ENCODE peak calls at places on chromosomes 3 and 15, in eight cellular contexts. K is tibial nerve; V is breast epithelium; T is CD4-positive, CD25-positive, alpha-beta regulatory T cell; U is left lung; C is endothelial cell of umbilical vein; G is A549; P is hepatocyte. Q is an unnamed sample.

GRCh38 chr3:46982581-46982980 is 3.1 kb downstream of the NBEAL2 start:
- DNase-seq in T (no peak), P (no peak), U (no peak), K (no peak), G (no peak), V (no peak), C (no peak), Q (no peak)

GRCh38 chr3:178382388-178383061 is 153.7 kb upstream of the KCNMB2 start:
- DNase-seq in V (no peak), T (no peak), C (peak), U (no peak), K (no peak), G (no peak), P (no peak), Q (no peak)

GRCh38 chr15:70140543-70141375 is 43.0 kb upstream of the TLE3 start:
- DNase-seq in V (no peak), P (peak), T (peak), C (peak), K (no peak), U (peak), G (no peak), Q (peak)

GRCh38 chr15:95325763-95326688 is 1004.5 kb upstream of the NR2F2 start:
- DNase-seq in T (no peak), P (no peak), G (no peak), K (peak), C (peak), U (no peak), V (no peak), Q (no peak)

GRCh38 chr15:100158368-100158767 is 183.4 kb downstream of the ADAMTS17 start:
- DNase-seq in T (no peak), U (no peak), K (no peak), P (no peak), V (no peak), G (no peak), C (no peak), Q (no peak)

GRCh38 chr3:156899951-156900350 is 73.8 kb downstream of the LEKR1 start:
- DNase-seq in T (no peak), C (no peak), P (no peak), V (no peak), K (no peak), G (no peak), U (no peak), Q (no peak)

GRCh38 chr3:101270158-101270557 is 50.2 kb downstream of the IMPG2 start:
- DNase-seq in P (no peak), U (no peak), V (no peak), C (no peak), G (no peak), K (no peak), T (no peak), Q (no peak)

GRCh38 chr15:81789403-81789802 is 256.4 kb downstream of the MEX3B start:
- DNase-seq in T (no peak), P (no peak), V (no peak), K (no peak), U (no peak), C (no peak), G (no peak), Q (no peak)

GRCh38 chr3:64595253-64595694 is 92.5 kb downstream of the ADAMTS9 start:
- DNase-seq in K (peak), T (no peak), P (peak), U (no peak), V (no peak), C (peak), G (no peak), Q (no peak)

GRCh38 chr3:133591271-133591742 is 17.8 kb downstream of the CDV3 start:
- DNase-seq in U (no peak), T (no peak), K (no peak), P (no peak), G (no peak), C (peak), V (no peak), Q (no peak)

GRCh38 chr3:179234244-179234643 is 16.7 kb downstream of the KCNMB3 start:
- DNase-seq in U (no peak), G (no peak), C (no peak), P (no peak), T (no peak), K (no peak), V (no peak), Q (no peak)

DNA sequence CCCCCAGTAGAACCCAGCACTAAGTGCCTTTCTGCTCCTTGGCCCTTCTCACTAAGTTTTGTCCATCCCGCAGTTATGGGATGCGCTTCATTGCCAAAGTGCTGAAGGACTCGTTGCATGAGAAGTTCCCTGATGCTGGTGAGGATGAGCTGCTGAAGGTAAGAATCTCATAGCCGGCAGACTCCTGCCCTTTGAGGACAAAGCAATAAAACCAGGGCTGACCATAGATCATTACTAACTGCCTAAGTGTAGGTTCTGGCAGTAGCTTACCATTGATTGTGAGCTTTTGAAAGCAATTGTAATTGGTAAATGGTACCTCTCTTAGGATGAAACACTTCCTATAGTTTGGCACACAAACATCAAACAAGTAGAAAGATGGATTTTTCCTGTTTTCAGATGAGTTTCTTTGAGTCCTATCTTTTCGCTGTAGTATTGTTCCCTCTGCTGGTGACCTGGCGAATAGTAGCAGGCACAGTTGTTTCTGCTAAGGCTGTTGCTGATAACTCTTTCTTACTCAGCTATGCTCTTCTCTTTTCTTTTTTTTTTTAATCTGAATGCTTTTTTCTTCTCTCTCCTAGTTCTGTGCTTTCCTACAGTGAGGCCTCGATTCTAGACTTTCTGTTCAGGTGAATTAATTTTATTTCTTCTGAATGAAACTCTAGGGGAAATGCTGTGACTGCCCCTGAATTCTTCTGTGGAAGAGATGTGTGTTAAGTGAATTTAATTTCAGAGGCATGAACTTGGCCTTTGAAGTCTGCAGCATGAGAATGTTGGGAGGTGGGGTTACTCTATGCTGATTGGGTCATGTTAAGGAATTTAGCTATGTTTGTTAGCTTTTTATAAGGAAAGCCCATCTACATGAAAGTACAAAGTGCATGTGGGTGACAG is 47.4 kb upstream of the CRTC3 start:
- DNase-seq in C (peak), K (peak), T (peak), P (peak), G (peak), U (no peak), V (no peak), Q (peak)
- H3K27ac ChIP-seq in C (no peak), K (peak), T (no peak), P (no peak), G (no peak), U (no peak), V (peak), Q (no peak)

GRCh38 chr15:98872777-98873176 is 134.8 kb downstream of the PGPEP1L start:
- DNase-seq in G (no peak), V (no peak), T (no peak), U (no peak), P (no peak), K (no peak), C (no peak), Q (no peak)

GRCh38 chr15:98874773-98875172 is 132.8 kb downstream of the PGPEP1L start:
- DNase-seq in U (no peak), G (no peak), C (no peak), K (no peak), P (no peak), T (no peak), V (no peak), Q (no peak)

GRCh38 chr15:98875309-98875708 is 132.3 kb downstream of the PGPEP1L start:
- DNase-seq in K (no peak), U (no peak), C (no peak), P (no peak), G (no peak), T (no peak), V (no peak), Q (no peak)

GRCh38 chr15:98873441-98874218 is 134.0 kb downstream of the PGPEP1L start:
- DNase-seq in C (no peak), V (no peak), P (no peak), U (no peak), G (peak), K (no peak), T (no peak), Q (no peak)

GRCh38 chr15:98874359-98874758 is 133.2 kb downstream of the PGPEP1L start:
- DNase-seq in G (no peak), T (no peak), U (no peak), C (no peak), P (no peak), K (no peak), V (no peak), Q (no peak)
- H3K27ac ChIP-seq in G (peak), T (no peak), U (no peak), C (no peak), P (no peak), K (peak), V (peak), Q (no peak)

DNA sequence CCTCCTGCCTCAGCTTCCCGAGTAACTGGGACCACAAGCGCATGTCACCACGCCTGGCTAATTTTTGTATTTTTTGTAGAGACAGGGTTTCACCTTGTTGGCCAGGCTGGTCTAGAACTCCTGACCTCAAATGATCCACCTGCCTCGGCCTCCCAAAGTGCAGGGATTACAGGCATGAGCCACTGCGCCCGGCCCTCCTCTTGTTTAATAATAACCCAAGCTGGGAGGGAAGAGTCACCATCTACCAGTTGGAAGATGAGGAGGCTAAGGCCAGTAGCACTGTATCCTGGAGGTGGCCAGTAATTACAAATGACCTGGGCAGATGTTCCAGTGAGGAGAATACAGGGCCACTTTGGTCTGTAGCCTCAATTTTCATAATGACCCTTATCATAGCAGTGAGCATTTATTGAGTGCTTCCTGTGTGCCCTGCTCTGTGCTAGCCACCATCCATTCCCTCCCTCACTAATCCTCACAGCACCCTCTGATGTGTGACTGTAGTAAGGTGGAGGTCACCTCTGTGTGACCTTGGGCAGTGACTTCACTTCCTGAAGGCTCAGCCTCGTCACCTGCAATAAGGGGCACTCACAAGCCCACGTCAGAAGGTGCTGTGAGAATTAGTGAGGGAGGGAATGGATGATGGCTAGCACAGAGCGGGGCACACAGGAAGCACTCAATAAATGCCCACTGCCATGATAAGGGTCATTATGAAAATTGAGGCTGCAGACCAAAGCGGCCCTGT is 64.2 kb downstream of the ABTB1 start:
- DNase-seq in K (no peak), T (no peak), U (no peak), P (no peak), G (no peak), C (no peak), V (no peak), Q (no peak)
- H3K27ac ChIP-seq in K (peak), T (no peak), U (no peak), P (peak), G (peak), C (no peak), V (peak), Q (no peak)

GRCh38 chr3:124829819-124830554 is 57.2 kb downstream of the ITGB5 start:
- DNase-seq in C (no peak), P (no peak), V (no peak), U (no peak), T (no peak), K (no peak), G (no peak), Q (no peak)
- H3K27ac ChIP-seq in C (no peak), P (no peak), V (peak), U (no peak), T (no peak), K (peak), G (peak), Q (no peak)

GRCh38 chr15:72559781-72560180 is 85.7 kb downstream of the ARIH1 start:
- DNase-seq in V (no peak), T (no peak), P (no peak), C (no peak), U (no peak), G (no peak), K (no peak), Q (no peak)

GRCh38 chr15:72554471-72555425 is 80.6 kb downstream of the ARIH1 start:
- DNase-seq in K (no peak), P (no peak), G (no peak), C (peak), V (no peak), U (no peak), T (peak), Q (no peak)
- H3K27ac ChIP-seq in K (no peak), P (no peak), G (peak), C (peak), V (no peak), U (no peak), T (peak), Q (no peak)

DNA sequence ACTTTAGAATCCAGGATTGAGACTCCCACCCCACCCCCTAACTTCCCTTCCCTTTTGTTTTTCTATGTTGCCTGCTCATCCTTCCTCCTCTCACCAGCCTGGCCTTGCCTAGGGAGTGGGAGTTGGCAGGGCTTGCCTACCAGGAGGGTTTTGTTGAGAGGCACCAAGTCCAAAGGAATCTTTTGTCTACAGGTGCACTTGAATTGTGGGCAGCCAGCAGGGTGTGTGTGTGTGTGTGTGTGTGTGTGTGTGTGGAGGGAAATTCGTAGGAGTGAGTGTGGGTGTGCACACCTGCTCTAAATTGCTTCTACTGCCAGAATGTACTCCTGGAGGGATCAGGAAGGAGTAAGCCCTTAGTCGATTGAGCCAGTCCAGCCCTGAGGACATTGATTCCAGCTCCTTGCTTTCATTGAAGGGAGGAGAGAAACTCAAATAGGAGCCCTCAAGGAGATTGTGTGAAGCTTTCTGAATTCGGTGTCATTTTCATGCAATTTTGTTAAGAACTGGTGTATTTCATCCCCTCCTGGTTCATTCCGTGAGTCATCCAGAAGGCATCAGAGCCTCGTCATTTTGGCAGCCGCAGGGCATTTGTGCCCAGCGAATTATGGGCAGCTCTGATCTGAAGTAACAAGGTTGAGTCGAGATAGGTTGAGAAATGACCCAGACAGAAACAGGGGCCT is 112.1 kb downstream of the SLCO3A1 start:
- DNase-seq in C (no peak), T (no peak), G (peak), U (no peak), K (no peak), V (peak), P (no peak), Q (no peak)
- H3K27ac ChIP-seq in C (no peak), T (no peak), G (peak), U (no peak), K (peak), V (peak), P (no peak), Q (no peak)

DNA sequence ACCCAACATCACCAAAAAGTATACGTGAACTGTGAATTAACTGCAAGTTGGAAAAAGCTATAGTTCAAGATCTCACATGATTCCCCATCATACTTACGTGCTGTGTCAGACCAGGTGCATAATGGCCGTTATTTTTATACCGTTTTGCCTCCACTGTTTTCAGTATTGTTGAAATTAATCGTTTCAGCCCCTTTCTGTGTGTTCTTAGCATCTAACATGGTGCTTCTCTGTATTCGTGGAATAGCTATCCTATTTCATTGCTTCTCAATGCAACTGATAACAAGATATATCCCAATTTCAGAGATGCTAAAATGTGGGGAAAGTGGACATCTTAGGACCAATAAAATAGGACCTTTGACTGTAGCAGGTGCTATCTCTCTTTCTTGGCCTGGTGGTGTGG is 13.7 kb downstream of the CA12 start:
- DNase-seq in P (no peak), G (no peak), C (no peak), K (no peak), T (no peak), U (no peak), V (no peak), Q (no peak)
- H3K27ac ChIP-seq in P (peak), G (peak), C (no peak), K (no peak), T (no peak), U (peak), V (peak), Q (no peak)

GRCh38 chr3:16433701-16434151 is 79.8 kb downstream of the RFTN1 start:
- DNase-seq in P (no peak), T (no peak), K (no peak), G (no peak), C (no peak), V (no peak), U (no peak), Q (no peak)
- H3K27ac ChIP-seq in P (no peak), T (no peak), K (no peak), G (no peak), C (no peak), V (no peak), U (no peak), Q (no peak)

Q was measured in iPS DF 6.9.